ENCODE peak calls at places on chromosomes 11 and 22, in seven cellular contexts. One of them, this sample, is unnamed.

GRCh38 chr11:124900464-124900863 is 2.8 kb upstream of the ROBO4 start:
- DNase-seq in GM12878: no peak
- DNase-seq in H1: no peak
- DNase-seq in SK-N-SH: peak
- DNase-seq in K562: no peak
- DNase-seq in HCT116: peak
- DNase-seq in HepG2: peak
- DNase-seq in this sample: no peak

GRCh38 chr11:110337570-110338193 is 41.3 kb upstream of the RDX start:
- DNase-seq in GM12878: no peak
- DNase-seq in H1: no peak
- DNase-seq in SK-N-SH: no peak
- DNase-seq in K562: no peak
- DNase-seq in HCT116: peak
- DNase-seq in HepG2: no peak
- DNase-seq in this sample: no peak

GRCh38 chr22:29458551-29458950 is 20.2 kb downstream of the RFPL1 start:
- DNase-seq in GM12878: no peak
- DNase-seq in H1: no peak
- DNase-seq in SK-N-SH: no peak
- DNase-seq in K562: no peak
- DNase-seq in HCT116: no peak
- DNase-seq in HepG2: no peak
- DNase-seq in this sample: no peak

GRCh38 chr22:47340851-47341436 is 578.5 kb downstream of the TBC1D22A start:
- DNase-seq in GM12878: no peak
- DNase-seq in H1: no peak
- DNase-seq in SK-N-SH: no peak
- DNase-seq in K562: no peak
- DNase-seq in HCT116: no peak
- DNase-seq in HepG2: no peak
- DNase-seq in this sample: no peak

GRCh38 chr11:43327987-43328386 is 16.2 kb downstream of the API5 start:
- DNase-seq in GM12878: no peak
- DNase-seq in H1: no peak
- DNase-seq in SK-N-SH: no peak
- DNase-seq in K562: peak
- DNase-seq in HCT116: no peak
- DNase-seq in HepG2: peak
- DNase-seq in this sample: no peak

GRCh38 chr11:68916439-68916838 is 12.7 kb downstream of the IGHMBP2 start:
- DNase-seq in GM12878: no peak
- DNase-seq in H1: no peak
- DNase-seq in SK-N-SH: no peak
- DNase-seq in K562: no peak
- DNase-seq in HCT116: no peak
- DNase-seq in HepG2: no peak
- DNase-seq in this sample: no peak

GRCh38 chr22:46583571-46583970 is 36.6 kb upstream of the GRAMD4 start:
- DNase-seq in GM12878: no peak
- DNase-seq in H1: no peak
- DNase-seq in SK-N-SH: no peak
- DNase-seq in K562: no peak
- DNase-seq in HCT116: no peak
- DNase-seq in HepG2: no peak
- DNase-seq in this sample: no peak

GRCh38 chr11:69369210-69369609 is 75.3 kb downstream of the MYEOV start:
- DNase-seq in GM12878: no peak
- DNase-seq in H1: no peak
- DNase-seq in SK-N-SH: no peak
- DNase-seq in K562: no peak
- DNase-seq in HCT116: no peak
- DNase-seq in HepG2: no peak
- DNase-seq in this sample: no peak

GRCh38 chr11:1937616-1938342 is 9.4 kb upstream of the MRPL23 start:
- DNase-seq in GM12878: no peak
- DNase-seq in H1: no peak
- DNase-seq in SK-N-SH: peak
- DNase-seq in K562: no peak
- DNase-seq in HCT116: no peak
- DNase-seq in HepG2: no peak
- DNase-seq in this sample: no peak

GRCh38 chr11:16239130-16240105 is 116.9 kb downstream of the SOX6 start:
- DNase-seq in GM12878: no peak
- DNase-seq in H1: no peak
- DNase-seq in SK-N-SH: no peak
- DNase-seq in K562: no peak
- DNase-seq in HCT116: no peak
- DNase-seq in HepG2: no peak
- DNase-seq in this sample: no peak

GRCh38 chr11:69220581-69221051 is 64.9 kb downstream of the SMIM38 start:
- DNase-seq in GM12878: no peak
- DNase-seq in H1: no peak
- DNase-seq in SK-N-SH: no peak
- DNase-seq in K562: no peak
- DNase-seq in HCT116: no peak
- DNase-seq in HepG2: no peak
- DNase-seq in this sample: no peak

GRCh38 chr11:8545698-8546366 is 48.2 kb downstream of the STK33 start:
- DNase-seq in GM12878: no peak
- DNase-seq in H1: no peak
- DNase-seq in SK-N-SH: no peak
- DNase-seq in K562: no peak
- DNase-seq in HCT116: no peak
- DNase-seq in HepG2: peak
- DNase-seq in this sample: no peak

GRCh38 chr11:70699294-70700221 is 301.2 kb downstream of the CTTN start:
- DNase-seq in GM12878: no peak
- DNase-seq in H1: no peak
- DNase-seq in SK-N-SH: peak
- DNase-seq in K562: peak
- DNase-seq in HCT116: no peak
- DNase-seq in HepG2: peak
- DNase-seq in this sample: peak

GRCh38 chr22:19448076-19448607 is 631 bp upstream of the C22orf39 start:
- DNase-seq in GM12878: no peak
- DNase-seq in H1: no peak
- DNase-seq in SK-N-SH: peak
- DNase-seq in K562: peak
- DNase-seq in HCT116: no peak
- DNase-seq in HepG2: peak
- DNase-seq in this sample: peak

GRCh38 chr11:46551261-46551660 is 42.6 kb downstream of the AMBRA1 start:
- DNase-seq in GM12878: no peak
- DNase-seq in H1: no peak
- DNase-seq in SK-N-SH: no peak
- DNase-seq in K562: no peak
- DNase-seq in HCT116: no peak
- DNase-seq in HepG2: no peak
- DNase-seq in this sample: no peak

GRCh38 chr11:68349461-68350249 is 37.3 kb downstream of the LRP5 start:
- DNase-seq in GM12878: no peak
- DNase-seq in H1: no peak
- DNase-seq in SK-N-SH: no peak
- DNase-seq in K562: no peak
- DNase-seq in HCT116: no peak
- DNase-seq in HepG2: no peak
- DNase-seq in this sample: no peak

GRCh38 chr11:124877631-124878496 is 12.6 kb downstream of the ROBO3 start:
- DNase-seq in GM12878: no peak
- DNase-seq in H1: no peak
- DNase-seq in SK-N-SH: no peak
- DNase-seq in K562: no peak
- DNase-seq in HCT116: no peak
- DNase-seq in HepG2: no peak
- DNase-seq in this sample: no peak

GRCh38 chr11:130622126-130622525 is 173.7 kb downstream of the ADAMTS15 start:
- DNase-seq in GM12878: no peak
- DNase-seq in H1: no peak
- DNase-seq in SK-N-SH: no peak
- DNase-seq in K562: no peak
- DNase-seq in HCT116: no peak
- DNase-seq in HepG2: no peak
- DNase-seq in this sample: no peak

DNA sequence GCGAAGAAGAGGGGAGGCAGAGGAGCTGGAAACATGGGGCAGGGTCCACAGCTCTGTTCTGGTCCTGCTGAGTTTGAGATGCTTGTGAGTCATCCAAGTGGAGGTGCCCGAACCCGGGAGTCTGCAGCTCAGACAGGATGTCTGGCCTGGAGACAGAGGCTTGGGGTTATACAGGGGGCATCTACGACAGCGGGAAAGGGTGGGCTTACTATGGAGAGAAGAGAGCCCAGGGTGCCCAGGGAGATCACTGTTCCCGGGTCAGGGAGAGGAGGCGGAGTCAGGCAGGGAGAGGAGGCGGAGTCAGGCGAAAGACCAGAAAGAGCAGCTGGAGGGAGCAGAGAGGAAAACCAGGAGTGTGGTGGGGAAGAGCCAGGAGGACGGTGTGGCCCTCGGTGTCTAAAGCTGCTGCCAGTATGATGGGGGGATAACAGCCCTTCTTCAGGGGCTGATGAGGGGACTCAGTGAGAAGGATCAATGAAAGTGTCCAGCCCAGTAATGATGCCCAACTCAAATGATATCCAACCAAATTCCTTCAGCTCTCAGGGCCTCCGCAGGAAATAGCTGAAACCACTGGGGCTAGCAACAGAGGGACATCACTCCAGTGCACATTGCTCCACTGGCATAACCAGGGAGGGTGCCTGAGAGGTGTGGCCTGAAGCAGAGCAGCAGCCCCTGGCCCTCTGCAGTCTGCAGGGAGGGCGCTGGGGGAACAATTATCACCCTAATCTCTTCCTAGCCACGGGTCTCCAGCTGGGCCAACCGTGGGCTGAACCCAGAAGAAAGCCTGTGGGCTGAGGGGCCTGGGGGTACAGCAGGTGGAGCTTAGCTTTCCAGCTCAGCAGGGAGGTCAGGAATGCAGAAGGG is 2.6 kb upstream of the LTBP3 start:
- DNase-seq in GM12878: no peak
- DNase-seq in H1: no peak
- DNase-seq in SK-N-SH: peak
- DNase-seq in K562: no peak
- DNase-seq in HCT116: no peak
- DNase-seq in HepG2: no peak
- DNase-seq in this sample: no peak
- TF ChIP-seq JUND in GM12878: no peak
- TF ChIP-seq JUND in H1: no peak
- TF ChIP-seq JUND in SK-N-SH: no peak
- TF ChIP-seq JUND in K562: no peak
- TF ChIP-seq JUND in HCT116: no peak
- TF ChIP-seq JUND in HepG2: no peak
- TF ChIP-seq JUND in this sample: no peak

GRCh38 chr22:37186228-37186996 is 1.6 kb downstream of the C1QTNF6 start:
- DNase-seq in GM12878: peak
- DNase-seq in H1: no peak
- DNase-seq in SK-N-SH: peak
- DNase-seq in K562: peak
- DNase-seq in HCT116: peak
- DNase-seq in HepG2: peak
- DNase-seq in this sample: peak
- TF ChIP-seq JUND in GM12878: no peak
- TF ChIP-seq JUND in H1: no peak
- TF ChIP-seq JUND in SK-N-SH: no peak
- TF ChIP-seq JUND in K562: no peak
- TF ChIP-seq JUND in HCT116: no peak
- TF ChIP-seq JUND in HepG2: no peak
- TF ChIP-seq JUND in this sample: no peak

GRCh38 chr11:111635706-111636045 is 33.4 kb downstream of the SIK2 start:
- DNase-seq in GM12878: no peak
- DNase-seq in H1: no peak
- DNase-seq in SK-N-SH: peak
- DNase-seq in K562: no peak
- DNase-seq in HCT116: no peak
- DNase-seq in HepG2: no peak
- DNase-seq in this sample: no peak
- TF ChIP-seq JUND in GM12878: no peak
- TF ChIP-seq JUND in H1: no peak
- TF ChIP-seq JUND in SK-N-SH: no peak
- TF ChIP-seq JUND in K562: no peak
- TF ChIP-seq JUND in HCT116: no peak
- TF ChIP-seq JUND in HepG2: no peak
- TF ChIP-seq JUND in this sample: no peak

GRCh38 chr11:126583101-126583500 is 227.6 kb downstream of the ST3GAL4 start:
- DNase-seq in GM12878: no peak
- DNase-seq in H1: no peak
- DNase-seq in SK-N-SH: no peak
- DNase-seq in K562: no peak
- DNase-seq in HCT116: no peak
- DNase-seq in HepG2: no peak
- DNase-seq in this sample: no peak

GRCh38 chr11:126586303-126586627 is 230.8 kb downstream of the ST3GAL4 start:
- DNase-seq in GM12878: no peak
- DNase-seq in H1: no peak
- DNase-seq in SK-N-SH: no peak
- DNase-seq in K562: no peak
- DNase-seq in HCT116: no peak
- DNase-seq in HepG2: no peak
- DNase-seq in this sample: no peak

GRCh38 chr11:126584028-126584427 is 228.5 kb downstream of the ST3GAL4 start:
- DNase-seq in GM12878: no peak
- DNase-seq in H1: no peak
- DNase-seq in SK-N-SH: no peak
- DNase-seq in K562: no peak
- DNase-seq in HCT116: no peak
- DNase-seq in HepG2: no peak
- DNase-seq in this sample: no peak

GRCh38 chr11:126583594-126583993 is 228.1 kb downstream of the ST3GAL4 start:
- DNase-seq in GM12878: no peak
- DNase-seq in H1: no peak
- DNase-seq in SK-N-SH: no peak
- DNase-seq in K562: no peak
- DNase-seq in HCT116: no peak
- DNase-seq in HepG2: no peak
- DNase-seq in this sample: no peak

DNA sequence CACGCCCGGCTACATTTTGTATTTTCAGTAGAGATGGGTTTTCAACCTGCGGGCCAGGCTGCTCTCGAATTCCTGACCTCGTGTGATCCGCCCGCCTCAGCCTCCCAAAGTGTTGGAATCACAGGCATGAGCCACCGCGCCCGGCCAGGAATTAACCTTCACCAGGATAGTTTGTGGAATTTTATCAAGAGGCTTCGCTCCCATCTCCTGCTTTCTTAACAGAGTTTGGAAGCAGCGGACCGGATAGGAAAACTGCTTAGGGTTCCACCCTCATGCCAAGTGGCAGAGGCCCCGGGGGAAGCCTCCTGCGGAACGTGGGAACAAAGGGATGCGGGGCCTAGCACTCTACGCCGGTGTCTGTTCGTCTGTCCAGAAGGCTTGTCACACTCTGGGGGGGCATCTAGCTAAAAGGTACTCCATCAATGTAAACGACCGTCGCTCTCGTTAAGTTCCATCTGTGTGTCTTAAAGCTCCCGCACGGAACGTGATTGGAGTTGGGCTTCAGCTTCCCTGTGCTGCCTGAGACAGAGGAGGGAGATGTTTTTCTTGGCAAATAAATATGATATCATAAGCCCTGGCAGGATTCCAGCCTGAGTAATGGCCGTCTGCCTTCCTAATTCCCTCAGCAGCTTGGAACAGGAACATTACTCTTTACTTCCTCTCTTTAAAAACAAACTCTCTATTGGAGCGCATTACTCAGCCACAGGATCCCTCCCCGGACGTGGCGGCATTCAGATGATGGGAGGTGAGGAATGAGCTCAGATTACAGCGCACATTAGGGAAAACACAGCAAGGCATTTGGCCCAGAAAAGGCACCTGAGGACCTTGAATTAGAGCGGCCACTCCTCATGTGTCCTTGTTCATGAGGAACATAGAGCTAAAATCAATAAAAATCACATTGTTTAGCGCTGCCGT is 230.2 kb downstream of the ST3GAL4 start:
- DNase-seq in GM12878: no peak
- DNase-seq in H1: no peak
- DNase-seq in SK-N-SH: peak
- DNase-seq in K562: no peak
- DNase-seq in HCT116: no peak
- DNase-seq in HepG2: no peak
- DNase-seq in this sample: no peak
- TF ChIP-seq JUND in GM12878: no peak
- TF ChIP-seq JUND in H1: no peak
- TF ChIP-seq JUND in SK-N-SH: peak
- TF ChIP-seq JUND in K562: no peak
- TF ChIP-seq JUND in HCT116: no peak
- TF ChIP-seq JUND in HepG2: no peak
- TF ChIP-seq JUND in this sample: no peak